ENCODE peak calls at places on chromosomes 1 and 21, in seven cellular contexts. R is PC-3, T is sigmoid colon, E is spleen, I is left ventricle myocardium inferior, M is lung, O is tibial nerve. Q is an unnamed sample.

GRCh38 chr1:230753586-230754251 is 6.5 kb downstream of the CAPN9 start:
- DNase-seq in R (no peak), T (no peak), E (peak; percentile 56), I (peak; percentile 41), M (no peak), O (no peak), Q (peak; percentile 46)

GRCh38 chr1:44643721-44644330 is 30.5 kb downstream of the TMEM53 start:
- DNase-seq in R (no peak), T (no peak), E (no peak), I (no peak), M (no peak), O (no peak), Q (no peak)

GRCh38 chr1:207818971-207819451 is 67.2 kb downstream of the CD46 start:
- DNase-seq in R (peak; percentile 74), T (peak; percentile 50), E (no peak), I (no peak), M (no peak), O (no peak), Q (no peak)

GRCh38 chr21:46392921-46393320 is 65.8 kb upstream of the DIP2A start:
- DNase-seq in R (no peak), T (peak; percentile 81), E (no peak), I (peak; percentile 46), M (no peak), O (peak; percentile 41), Q (no peak)

GRCh38 chr21:39007532-39007931 is 175.7 kb downstream of the PSMG1 start:
- DNase-seq in R (peak; percentile 40), T (no peak), E (no peak), I (no peak), M (no peak), O (no peak), Q (peak; percentile 96)

GRCh38 chr1:12113433-12114339 is 50.6 kb downstream of the TNFRSF8 start:
- DNase-seq in R (peak; percentile 3), T (no peak), E (peak; percentile 28), I (no peak), M (no peak), O (no peak), Q (no peak)

GRCh38 chr1:16991571-16991970 is 11.2 kb upstream of the MFAP2 start:
- DNase-seq in R (no peak), T (no peak), E (no peak), I (no peak), M (no peak), O (no peak), Q (no peak)

GRCh38 chr21:44758141-44758561 is 43.5 kb downstream of the UBE2G2 start:
- DNase-seq in R (no peak), T (no peak), E (no peak), I (no peak), M (no peak), O (no peak), Q (no peak)

GRCh38 chr1:226424228-226425003 is 16.5 kb upstream of the PARP1 start:
- DNase-seq in R (peak; percentile 71), T (no peak), E (no peak), I (no peak), M (no peak), O (no peak), Q (peak; percentile 63)

GRCh38 chr1:17605582-17606344 is 66.3 kb downstream of the ARHGEF10L start:
- DNase-seq in R (no peak), T (peak; percentile 82), E (no peak), I (peak; percentile 56), M (no peak), O (peak; percentile 42), Q (no peak)

GRCh38 chr1:53593758-53594380 is 134.7 kb downstream of the DMRTB1 start:
- DNase-seq in R (no peak), T (peak; percentile 60), E (peak; percentile 62), I (peak; percentile 29), M (peak; percentile 45), O (no peak), Q (no peak)

GRCh38 chr1:31239653-31240241 is at the start of gene NKAIN1:
- DNase-seq in R (peak; percentile 22), T (peak; percentile 33), E (no peak), I (no peak), M (no peak), O (no peak), Q (no peak)

GRCh38 chr1:183239220-183239742 is 53.2 kb downstream of the LAMC2 start:
- DNase-seq in R (no peak), T (no peak), E (no peak), I (no peak), M (no peak), O (no peak), Q (no peak)

GRCh38 chr1:28197682-28198415 is 21.4 kb upstream of the PTAFR start:
- DNase-seq in R (no peak), T (no peak), E (no peak), I (no peak), M (no peak), O (no peak), Q (no peak)

GRCh38 chr1:44874155-44874554 is 31.1 kb upstream of the PTCH2 start:
- DNase-seq in R (no peak), T (no peak), E (no peak), I (no peak), M (no peak), O (no peak), Q (no peak)

GRCh38 chr1:37931148-37931492 is 15.7 kb downstream of the INPP5B start:
- DNase-seq in R (no peak), T (no peak), E (no peak), I (no peak), M (peak; percentile 30), O (no peak), Q (no peak)

GRCh38 chr1:31855038-31855845 is 39.4 kb upstream of the SPOCD1 start:
- DNase-seq in R (peak; percentile 56), T (peak; percentile 37), E (no peak), I (no peak), M (no peak), O (no peak), Q (peak; percentile 52)

GRCh38 chr1:181985981-181986906 is 75.3 kb downstream of the ZNF648 start:
- DNase-seq in R (no peak), T (peak; percentile 22), E (no peak), I (no peak), M (no peak), O (no peak), Q (no peak)

GRCh38 chr1:164725401-164725800 is 166.4 kb downstream of the PBX1 start:
- DNase-seq in R (no peak), T (no peak), E (no peak), I (no peak), M (no peak), O (no peak), Q (no peak)

GRCh38 chr21:33428669-33429068 is 25.5 kb downstream of the IFNGR2 start:
- DNase-seq in R (peak; percentile 95), T (no peak), E (no peak), I (no peak), M (peak; percentile 56), O (no peak), Q (peak; percentile 93)

GRCh38 chr1:173475564-173476196 is 1.5 kb upstream of the PRDX6 start:
- DNase-seq in R (peak; percentile 85), T (no peak), E (no peak), I (no peak), M (no peak), O (no peak), Q (peak; percentile 87)
- TF ChIP-seq CTCF in R (no peak), T (no peak), E (no peak), I (no peak), M (no peak), O (no peak), Q (no peak)

GRCh38 chr1:61076728-61077675 is 5.4 kb upstream of the NFIA start:
- DNase-seq in R (peak; percentile 93), T (peak; percentile 91), E (peak; percentile 98), I (peak; percentile 83), M (peak; percentile 86), O (peak; percentile 59), Q (peak; percentile 77)

GRCh38 chr1:61079898-61080336 is 2.4 kb upstream of the NFIA start:
- DNase-seq in R (peak; percentile 85), T (peak; percentile 95), E (peak; percentile 80), I (peak; percentile 85), M (peak; percentile 79), O (peak; percentile 73), Q (peak; percentile 77)

GRCh38 chr1:61079276-61079897 is 3.0 kb upstream of the NFIA start:
- DNase-seq in R (peak; percentile 60), T (no peak), E (no peak), I (no peak), M (no peak), O (no peak), Q (no peak)

GRCh38 chr1:61077676-61078521 is 4.5 kb upstream of the NFIA start:
- DNase-seq in R (peak; percentile 99), T (peak; percentile 95), E (peak; percentile 92), I (peak; percentile 91), M (peak; percentile 94), O (peak; percentile 91), Q (peak; percentile 99)

DNA sequence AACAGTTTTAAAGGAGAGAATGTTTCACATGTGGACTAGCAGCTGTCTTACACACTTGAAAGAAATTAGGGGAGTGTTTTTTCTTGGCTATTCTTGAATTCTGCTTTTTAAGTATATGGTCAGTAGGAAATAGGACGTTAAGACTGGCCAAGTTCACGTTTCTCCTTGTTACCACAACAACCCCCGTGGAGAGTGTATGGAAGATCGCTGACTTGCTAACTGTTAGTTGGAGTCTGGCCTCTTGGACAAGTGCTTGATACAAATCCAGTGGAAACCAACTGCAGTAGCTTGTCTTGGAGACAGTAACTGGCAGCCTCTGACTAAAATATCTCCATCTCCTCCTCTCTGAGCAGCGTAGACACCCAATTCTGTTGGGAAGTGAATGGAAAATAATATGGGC is 3.8 kb upstream of the NFIA start:
- DNase-seq in R (no peak), T (no peak), E (no peak), I (no peak), M (no peak), O (no peak), Q (no peak)
- H3K4me3 ChIP-seq in R (peak overlapping the region; percentile 76), T (no peak overlapping the region), E (no peak overlapping the region), I (peak overlapping the region; percentile 68), M (no peak overlapping the region), O (peak overlapping the region; percentile 48), Q (no peak overlapping the region)

GRCh38 chr21:25615880-25616279 is 8.6 kb upstream of the MRPL39 start:
- DNase-seq in R (no peak), T (no peak), E (no peak), I (no peak), M (no peak), O (no peak), Q (no peak)

GRCh38 chr21:25614441-25614840 is 7.2 kb upstream of the MRPL39 start:
- DNase-seq in R (no peak), T (no peak), E (no peak), I (no peak), M (no peak), O (no peak), Q (no peak)
- H3K36me3 ChIP-seq in R (no peaks in the 10 kb centered on the region), T (no peaks in the 10 kb centered on the region), E (no peaks in the 10 kb centered on the region), I (no peaks in the 10 kb centered on the region), M (no peaks in the 10 kb centered on the region), O (no peaks in the 10 kb centered on the region), Q (no peaks in the 10 kb centered on the region)

GRCh38 chr1:2539312-2539907 is 9.3 kb upstream of the HES5 start:
- DNase-seq in R (peak; percentile 47), T (no peak), E (no peak), I (no peak), M (no peak), O (no peak), Q (no peak)
- TF ChIP-seq CTCF in R (peak; percentile 54), T (no peak), E (no peak), I (peak; percentile 31), M (no peak), O (no peak), Q (peak; percentile 37)